ENCODE peak calls at places on chromosomes 13 and 19, in four cellular contexts. K, F, Q and B are unnamed samples.

GRCh38 chr19:32691952-32692726 is 518 bp downstream of the NUDT19 start:
- DNase-seq in K (no peak), Q (peak), F (peak), B (no peak)

GRCh38 chr19:28296506-28296905 is 916.4 kb downstream of the UQCRFS1 start:
- DNase-seq in K (no peak), Q (no peak), F (no peak), B (no peak)

GRCh38 chr19:16203256-16204004 is 5.7 kb downstream of the AP1M1 start:
- DNase-seq in Q (no peak), K (no peak), F (no peak), B (no peak)

GRCh38 chr19:45764947-45765346 is 4.1 kb downstream of the SIX5 start:
- DNase-seq in F (no peak), K (no peak), Q (no peak), B (no peak)

GRCh38 chr19:54343868-54344267 is 4.9 kb upstream of the LILRA4 start:
- DNase-seq in Q (no peak), F (no peak), K (no peak), B (no peak)

GRCh38 chr13:106340249-106340648 is 195.2 kb downstream of the EFNB2 start:
- DNase-seq in F (no peak), K (no peak), Q (no peak), B (no peak)

GRCh38 chr19:5964816-5965565 is 12.9 kb downstream of the RANBP3 start:
- DNase-seq in K (no peak), Q (no peak), F (no peak), B (no peak)

GRCh38 chr19:14082675-14082960 is 3.0 kb downstream of the C19orf67 start:
- DNase-seq in F (no peak), Q (no peak), K (no peak), B (no peak)

GRCh38 chr19:40315812-40316475 is 30.8 kb upstream of the AKT2 start:
- DNase-seq in K (no peak), Q (no peak), F (no peak), B (no peak)

GRCh38 chr19:40596608-40597328 is 4.4 kb upstream of the LTBP4 start:
- DNase-seq in Q (no peak), K (no peak), F (peak), B (no peak)

GRCh38 chr19:7682175-7682855 is 1.7 kb downstream of the TRAPPC5 start:
- DNase-seq in F (no peak), K (no peak), Q (no peak), B (no peak)

GRCh38 chr13:110261166-110262081 is 45.5 kb downstream of the COL4A1 start:
- DNase-seq in F (peak), K (no peak), Q (no peak), B (no peak)

GRCh38 chr19:6713773-6714692 is 6.4 kb downstream of the C3 start:
- DNase-seq in F (no peak), Q (no peak), K (no peak), B (no peak)

GRCh38 chr19:57363734-57364181 is 407 bp downstream of the TRAPPC2B start:
- DNase-seq in F (peak), K (no peak), Q (no peak), B (no peak)

GRCh38 chr13:110714798-110715394 is 1.4 kb downstream of the ING1 start:
- DNase-seq in K (peak), F (no peak), Q (peak), B (peak)

GRCh38 chr19:31300406-31300805 is 48.8 kb downstream of the TSHZ3 start:
- DNase-seq in K (no peak), F (no peak), Q (no peak), B (no peak)

GRCh38 chr19:5090780-5091575 is 122.1 kb downstream of the KDM4B start:
- DNase-seq in F (no peak), Q (no peak), K (no peak), B (no peak)

GRCh38 chr13:40238761-40239160 is 427.7 kb downstream of the FOXO1 start:
- DNase-seq in K (no peak), F (no peak), Q (no peak), B (no peak)

GRCh38 chr13:102948006-102948405 is 102.2 kb downstream of the ERCC5 start:
- DNase-seq in F (peak), K (no peak), Q (no peak), B (no peak)

GRCh38 chr13:53238241-53238640 is 209.6 kb downstream of the OLFM4 start:
- DNase-seq in Q (no peak), K (no peak), F (no peak), B (no peak)

GRCh38 chr19:2274937-2275535 is 6.9 kb downstream of the PEAK3 start:
- DNase-seq in K (no peak), F (peak), Q (no peak), B (no peak)

GRCh38 chr19:30864460-30865215 is 484.6 kb downstream of the TSHZ3 start:
- DNase-seq in K (no peak), F (no peak), Q (no peak), B (no peak)

GRCh38 chr13:40528881-40529280 is 137.6 kb downstream of the FOXO1 start:
- DNase-seq in Q (no peak), F (no peak), K (no peak), B (no peak)

GRCh38 chr13:35499131-35500051 is 22.9 kb upstream of the MAB21L1 start:
- DNase-seq in F (no peak), K (no peak), Q (no peak), B (no peak)

GRCh38 chr13:23751195-23751594 is 138.0 kb downstream of the MIPEP start:
- DNase-seq in K (no peak), F (peak), Q (no peak), B (no peak)

GRCh38 chr13:101425623-101426022 is 9.3 kb upstream of the NALCN start:
- DNase-seq in K (no peak), Q (no peak), F (no peak), B (no peak)

GRCh38 chr13:30504081-30504480 is 38.3 kb upstream of the HMGB1 start:
- DNase-seq in K (no peak), F (no peak), Q (no peak), B (no peak)

GRCh38 chr19:40348125-40348913 is at the start of the genes C19orf47 and PLD3:
- DNase-seq in K (peak), F (peak), Q (peak), B (peak)

GRCh38 chr13:106143392-106143791 is 392.1 kb downstream of the EFNB2 start:
- DNase-seq in F (no peak), K (no peak), Q (no peak), B (no peak)

GRCh38 chr19:3653081-3653795 is 26.6 kb upstream of the CACTIN start:
- DNase-seq in F (no peak), K (no peak), Q (no peak), B (no peak)

GRCh38 chr13:99310382-99311031 is 3.3 kb upstream of the GPR183 start:
- DNase-seq in F (no peak), K (no peak), Q (no peak), B (no peak)

GRCh38 chr13:111658150-111659100 is 338.0 kb downstream of the TEX29 start:
- DNase-seq in K (no peak), F (no peak), Q (no peak), B (no peak)

GRCh38 chr19:49441210-49441959 is at the start of gene SLC17A7:
- DNase-seq in K (no peak), Q (no peak), F (no peak), B (no peak)

GRCh38 chr13:77207943-77208342 is 119.0 kb downstream of the MYCBP2 start:
- DNase-seq in K (no peak), F (no peak), Q (no peak), B (no peak)